ENCODE peak calls at places on chromosomes 7 and 10, in nine cellular contexts. One of them, this sample, is unnamed.

GRCh38 chr10:35011771-35012191 is 78.4 kb downstream of the CUL2 start:
- DNase-seq in PC-9: peak; percentile 9
- DNase-seq in brain microvascular endothelial cell: peak; percentile 28
- DNase-seq in HepG2: no peak
- DNase-seq in choroid plexus epithelial cell: peak; percentile 46
- DNase-seq in endodermal cell: no peak
- DNase-seq in OCI-LY7: no peak
- DNase-seq in dorsolateral prefrontal cortex: no peak
- DNase-seq in fibroblast of the aortic adventitia: peak; percentile 44
- DNase-seq in this sample: no peak

GRCh38 chr7:97982647-97983046 is 7.3 kb downstream of the OCM2 start:
- DNase-seq in OCI-LY7: no peak
- DNase-seq in endodermal cell: peak; percentile 55
- DNase-seq in choroid plexus epithelial cell: no peak
- DNase-seq in HepG2: no peak
- DNase-seq in PC-9: no peak
- DNase-seq in fibroblast of the aortic adventitia: no peak
- DNase-seq in brain microvascular endothelial cell: no peak
- DNase-seq in dorsolateral prefrontal cortex: no peak
- DNase-seq in this sample: no peak

GRCh38 chr10:117345143-117345542 is 30.1 kb downstream of the PDZD8 start:
- DNase-seq in brain microvascular endothelial cell: no peak
- DNase-seq in fibroblast of the aortic adventitia: no peak
- DNase-seq in HepG2: no peak
- DNase-seq in PC-9: no peak
- DNase-seq in dorsolateral prefrontal cortex: no peak
- DNase-seq in endodermal cell: peak; percentile 85
- DNase-seq in OCI-LY7: no peak
- DNase-seq in choroid plexus epithelial cell: peak; percentile 66
- DNase-seq in this sample: no peak

GRCh38 chr7:24755541-24756416 is 1.5 kb downstream of the GSDME start:
- DNase-seq in endodermal cell: no peak
- DNase-seq in HepG2: peak; percentile 80
- DNase-seq in fibroblast of the aortic adventitia: no peak
- DNase-seq in PC-9: no peak
- DNase-seq in brain microvascular endothelial cell: peak; percentile 26
- DNase-seq in OCI-LY7: no peak
- DNase-seq in dorsolateral prefrontal cortex: no peak
- DNase-seq in choroid plexus epithelial cell: peak; percentile 69
- DNase-seq in this sample: no peak

GRCh38 chr10:30705625-30706149 is 76.1 kb upstream of the LYZL2 start:
- DNase-seq in choroid plexus epithelial cell: no peak
- DNase-seq in HepG2: no peak
- DNase-seq in brain microvascular endothelial cell: no peak
- DNase-seq in OCI-LY7: peak; percentile 81
- DNase-seq in endodermal cell: no peak
- DNase-seq in dorsolateral prefrontal cortex: no peak
- DNase-seq in fibroblast of the aortic adventitia: no peak
- DNase-seq in PC-9: no peak
- DNase-seq in this sample: no peak

GRCh38 chr7:27546610-27547009 is 116.1 kb downstream of the HIBADH start:
- DNase-seq in choroid plexus epithelial cell: no peak
- DNase-seq in PC-9: no peak
- DNase-seq in OCI-LY7: no peak
- DNase-seq in fibroblast of the aortic adventitia: no peak
- DNase-seq in endodermal cell: no peak
- DNase-seq in brain microvascular endothelial cell: no peak
- DNase-seq in HepG2: no peak
- DNase-seq in dorsolateral prefrontal cortex: no peak
- DNase-seq in this sample: no peak

GRCh38 chr10:97685395-97685958 is 1.6 kb downstream of the AVPI1 start:
- DNase-seq in OCI-LY7: no peak
- DNase-seq in fibroblast of the aortic adventitia: peak; percentile 64
- DNase-seq in brain microvascular endothelial cell: peak; percentile 22
- DNase-seq in PC-9: peak; percentile 47
- DNase-seq in choroid plexus epithelial cell: peak; percentile 65
- DNase-seq in endodermal cell: peak; percentile 80
- DNase-seq in dorsolateral prefrontal cortex: no peak
- DNase-seq in HepG2: peak; percentile 87
- DNase-seq in this sample: no peak

GRCh38 chr7:7909376-7909775 is 59.2 kb upstream of the GLCCI1 start:
- DNase-seq in HepG2: no peak
- DNase-seq in OCI-LY7: no peak
- DNase-seq in PC-9: no peak
- DNase-seq in fibroblast of the aortic adventitia: peak; percentile 61
- DNase-seq in choroid plexus epithelial cell: peak; percentile 14
- DNase-seq in brain microvascular endothelial cell: no peak
- DNase-seq in endodermal cell: no peak
- DNase-seq in dorsolateral prefrontal cortex: no peak
- DNase-seq in this sample: no peak

GRCh38 chr7:123292227-123292626 is 92.5 kb upstream of the SLC13A1 start:
- DNase-seq in OCI-LY7: no peak
- DNase-seq in fibroblast of the aortic adventitia: no peak
- DNase-seq in dorsolateral prefrontal cortex: no peak
- DNase-seq in PC-9: no peak
- DNase-seq in choroid plexus epithelial cell: no peak
- DNase-seq in HepG2: no peak
- DNase-seq in endodermal cell: no peak
- DNase-seq in brain microvascular endothelial cell: no peak
- DNase-seq in this sample: no peak

GRCh38 chr7:123289200-123289599 is 89.4 kb upstream of the SLC13A1 start:
- DNase-seq in OCI-LY7: no peak
- DNase-seq in dorsolateral prefrontal cortex: no peak
- DNase-seq in PC-9: no peak
- DNase-seq in endodermal cell: no peak
- DNase-seq in fibroblast of the aortic adventitia: no peak
- DNase-seq in choroid plexus epithelial cell: no peak
- DNase-seq in brain microvascular endothelial cell: no peak
- DNase-seq in HepG2: no peak
- DNase-seq in this sample: no peak

GRCh38 chr7:123296965-123297364 is 97.2 kb upstream of the SLC13A1 start:
- DNase-seq in brain microvascular endothelial cell: no peak
- DNase-seq in fibroblast of the aortic adventitia: no peak
- DNase-seq in PC-9: no peak
- DNase-seq in endodermal cell: no peak
- DNase-seq in HepG2: no peak
- DNase-seq in OCI-LY7: no peak
- DNase-seq in choroid plexus epithelial cell: no peak
- DNase-seq in dorsolateral prefrontal cortex: no peak
- DNase-seq in this sample: no peak

DNA sequence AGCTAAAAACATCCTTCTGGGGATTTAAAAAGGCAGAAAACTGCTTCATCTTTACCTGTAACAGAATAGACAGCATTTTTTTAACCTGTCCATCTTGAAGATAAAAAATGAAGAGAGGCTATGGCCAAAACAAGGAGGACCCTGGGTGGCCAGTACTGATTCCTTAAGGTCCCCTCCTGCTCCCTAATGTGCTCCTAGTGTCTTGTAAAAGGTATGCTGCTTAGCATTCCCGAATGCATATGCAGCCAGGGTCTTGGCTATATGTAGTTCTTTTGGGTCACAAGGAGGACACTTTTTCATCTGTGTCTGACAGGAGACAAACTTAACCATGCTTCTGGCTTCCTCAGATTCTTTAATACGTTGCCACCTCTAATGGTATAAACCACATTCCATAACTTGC is 93.9 kb upstream of the SLC13A1 start:
- DNase-seq in choroid plexus epithelial cell: no peak
- DNase-seq in dorsolateral prefrontal cortex: no peak
- DNase-seq in PC-9: no peak
- DNase-seq in OCI-LY7: no peak
- DNase-seq in brain microvascular endothelial cell: no peak
- DNase-seq in endodermal cell: no peak
- DNase-seq in HepG2: no peak
- DNase-seq in fibroblast of the aortic adventitia: no peak
- DNase-seq in this sample: no peak
- TF ChIP-seq CTCF in choroid plexus epithelial cell: no peak
- TF ChIP-seq CTCF in dorsolateral prefrontal cortex: no peak
- TF ChIP-seq CTCF in PC-9: no peak
- TF ChIP-seq CTCF in OCI-LY7: no peak
- TF ChIP-seq CTCF in brain microvascular endothelial cell: no peak
- TF ChIP-seq CTCF in endodermal cell: no peak
- TF ChIP-seq CTCF in HepG2: no peak
- TF ChIP-seq CTCF in fibroblast of the aortic adventitia: no peak
- TF ChIP-seq CTCF in this sample: no peak

GRCh38 chr10:43420369-43421200 is 11.6 kb upstream of the HNRNPF start:
- DNase-seq in choroid plexus epithelial cell: peak; percentile 95
- DNase-seq in fibroblast of the aortic adventitia: peak; percentile 90
- DNase-seq in PC-9: peak; percentile 91
- DNase-seq in HepG2: peak; percentile 96
- DNase-seq in OCI-LY7: peak; percentile 86
- DNase-seq in endodermal cell: peak; percentile 89
- DNase-seq in brain microvascular endothelial cell: peak; percentile 63
- DNase-seq in dorsolateral prefrontal cortex: peak; percentile 93
- DNase-seq in this sample: no peak

GRCh38 chr10:43417950-43418768 is 9.2 kb upstream of the HNRNPF start:
- DNase-seq in fibroblast of the aortic adventitia: no peak
- DNase-seq in HepG2: peak; percentile 92
- DNase-seq in OCI-LY7: peak; percentile 87
- DNase-seq in choroid plexus epithelial cell: no peak
- DNase-seq in endodermal cell: no peak
- DNase-seq in dorsolateral prefrontal cortex: no peak
- DNase-seq in PC-9: no peak
- DNase-seq in brain microvascular endothelial cell: no peak
- DNase-seq in this sample: no peak

GRCh38 chr10:43421519-43421918 is 12.5 kb upstream of the HNRNPF start:
- DNase-seq in fibroblast of the aortic adventitia: no peak
- DNase-seq in endodermal cell: no peak
- DNase-seq in brain microvascular endothelial cell: no peak
- DNase-seq in choroid plexus epithelial cell: no peak
- DNase-seq in OCI-LY7: no peak
- DNase-seq in HepG2: no peak
- DNase-seq in dorsolateral prefrontal cortex: no peak
- DNase-seq in PC-9: no peak
- DNase-seq in this sample: no peak

GRCh38 chr10:43421201-43421507 is 12.2 kb upstream of the HNRNPF start:
- DNase-seq in HepG2: no peak
- DNase-seq in choroid plexus epithelial cell: no peak
- DNase-seq in endodermal cell: no peak
- DNase-seq in OCI-LY7: no peak
- DNase-seq in dorsolateral prefrontal cortex: no peak
- DNase-seq in PC-9: no peak
- DNase-seq in fibroblast of the aortic adventitia: no peak
- DNase-seq in brain microvascular endothelial cell: no peak
- DNase-seq in this sample: no peak

DNA sequence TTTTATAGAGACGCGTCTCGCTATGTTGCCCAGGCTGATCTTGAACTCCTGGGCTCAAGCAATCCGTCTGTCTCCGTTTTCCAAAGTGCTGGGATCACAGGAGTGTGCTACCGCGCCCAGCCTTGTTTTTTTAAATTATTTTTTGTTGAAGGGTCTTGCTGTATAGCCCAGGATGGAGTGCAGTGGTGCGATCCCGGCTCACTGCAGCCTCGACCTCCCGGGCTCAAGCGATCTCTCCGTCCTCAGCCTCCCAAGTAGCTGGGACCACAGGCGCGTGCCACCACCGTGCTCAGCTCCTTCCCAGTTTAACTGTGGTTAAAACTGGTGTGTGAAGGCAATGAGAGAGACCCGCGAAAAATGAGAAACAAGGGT is 11.0 kb upstream of the HNRNPF start:
- DNase-seq in fibroblast of the aortic adventitia: no peak
- DNase-seq in dorsolateral prefrontal cortex: no peak
- DNase-seq in PC-9: no peak
- DNase-seq in choroid plexus epithelial cell: no peak
- DNase-seq in brain microvascular endothelial cell: no peak
- DNase-seq in OCI-LY7: no peak
- DNase-seq in HepG2: no peak
- DNase-seq in endodermal cell: no peak
- DNase-seq in this sample: no peak
- H3K4me3 ChIP-seq in fibroblast of the aortic adventitia: peak overlapping the region; percentile 64
- H3K4me3 ChIP-seq in dorsolateral prefrontal cortex: peak overlapping the region; percentile 66
- H3K4me3 ChIP-seq in PC-9: peak overlapping the region; percentile 80
- H3K4me3 ChIP-seq in choroid plexus epithelial cell: peak overlapping the region; percentile 61
- H3K4me3 ChIP-seq in brain microvascular endothelial cell: peak overlapping the region; percentile 61
- H3K4me3 ChIP-seq in OCI-LY7: peak overlapping the region; percentile 65
- H3K4me3 ChIP-seq in HepG2: peak overlapping the region; percentile 27
- H3K4me3 ChIP-seq in endodermal cell: peak overlapping the region; percentile 73
- H3K4me3 ChIP-seq in this sample: peak overlapping the region; percentile 31

GRCh38 chr7:158816995-158817394 is 12.3 kb downstream of the ESYT2 start:
- DNase-seq in brain microvascular endothelial cell: no peak
- DNase-seq in dorsolateral prefrontal cortex: no peak
- DNase-seq in choroid plexus epithelial cell: no peak
- DNase-seq in HepG2: no peak
- DNase-seq in fibroblast of the aortic adventitia: no peak
- DNase-seq in PC-9: peak; percentile 79
- DNase-seq in OCI-LY7: no peak
- DNase-seq in endodermal cell: peak; percentile 43
- DNase-seq in this sample: no peak
- TF ChIP-seq CTCF in brain microvascular endothelial cell: no peak
- TF ChIP-seq CTCF in dorsolateral prefrontal cortex: no peak
- TF ChIP-seq CTCF in choroid plexus epithelial cell: no peak
- TF ChIP-seq CTCF in HepG2: no peak
- TF ChIP-seq CTCF in fibroblast of the aortic adventitia: no peak
- TF ChIP-seq CTCF in PC-9: peak; percentile 33
- TF ChIP-seq CTCF in OCI-LY7: no peak
- TF ChIP-seq CTCF in endodermal cell: no peak
- TF ChIP-seq CTCF in this sample: no peak

GRCh38 chr7:95327356-95327755 is 3.0 kb upstream of the PON1 start:
- DNase-seq in endodermal cell: no peak
- DNase-seq in dorsolateral prefrontal cortex: no peak
- DNase-seq in OCI-LY7: no peak
- DNase-seq in HepG2: no peak
- DNase-seq in fibroblast of the aortic adventitia: peak; percentile 4
- DNase-seq in brain microvascular endothelial cell: no peak
- DNase-seq in PC-9: no peak
- DNase-seq in choroid plexus epithelial cell: no peak
- DNase-seq in this sample: peak; percentile 84

GRCh38 chr7:95335093-95335492 is 10.8 kb upstream of the PON1 start:
- DNase-seq in brain microvascular endothelial cell: peak; percentile 76
- DNase-seq in HepG2: no peak
- DNase-seq in choroid plexus epithelial cell: peak; percentile 87
- DNase-seq in dorsolateral prefrontal cortex: no peak
- DNase-seq in fibroblast of the aortic adventitia: peak; percentile 16
- DNase-seq in endodermal cell: no peak
- DNase-seq in PC-9: no peak
- DNase-seq in OCI-LY7: no peak
- DNase-seq in this sample: peak; percentile 17

GRCh38 chr7:95334434-95334833 is 10.1 kb upstream of the PON1 start:
- DNase-seq in dorsolateral prefrontal cortex: no peak
- DNase-seq in choroid plexus epithelial cell: peak; percentile 13
- DNase-seq in PC-9: no peak
- DNase-seq in fibroblast of the aortic adventitia: no peak
- DNase-seq in brain microvascular endothelial cell: no peak
- DNase-seq in HepG2: no peak
- DNase-seq in OCI-LY7: no peak
- DNase-seq in endodermal cell: no peak
- DNase-seq in this sample: no peak

GRCh38 chr7:95330194-95331003 is 6.1 kb upstream of the PON1 start:
- DNase-seq in HepG2: no peak
- DNase-seq in fibroblast of the aortic adventitia: peak; percentile 9
- DNase-seq in OCI-LY7: no peak
- DNase-seq in dorsolateral prefrontal cortex: no peak
- DNase-seq in endodermal cell: no peak
- DNase-seq in brain microvascular endothelial cell: peak; percentile 11
- DNase-seq in choroid plexus epithelial cell: peak; percentile 64
- DNase-seq in PC-9: no peak
- DNase-seq in this sample: peak; percentile 35

DNA sequence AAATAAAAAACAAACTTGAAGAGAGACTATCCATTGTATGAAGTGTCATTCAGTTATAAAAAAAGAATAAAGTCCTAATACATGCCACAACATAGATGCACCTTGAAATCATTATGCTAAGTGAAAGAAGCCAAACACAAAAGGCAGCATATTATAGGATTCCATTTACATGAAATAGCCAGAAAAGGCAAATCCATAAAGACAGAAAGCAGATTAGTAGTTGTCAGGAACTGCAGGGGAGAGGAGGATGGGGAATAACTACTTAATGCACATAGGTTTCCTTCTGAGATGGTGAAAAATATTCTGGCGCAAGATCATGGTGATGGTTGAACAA is 6.6 kb upstream of the PON1 start:
- DNase-seq in PC-9: no peak
- DNase-seq in fibroblast of the aortic adventitia: no peak
- DNase-seq in OCI-LY7: no peak
- DNase-seq in endodermal cell: no peak
- DNase-seq in HepG2: no peak
- DNase-seq in brain microvascular endothelial cell: no peak
- DNase-seq in dorsolateral prefrontal cortex: no peak
- DNase-seq in choroid plexus epithelial cell: no peak
- DNase-seq in this sample: no peak
- H3K4me3 ChIP-seq in PC-9: no peak overlapping the region
- H3K4me3 ChIP-seq in fibroblast of the aortic adventitia: peak overlapping the region; percentile 51
- H3K4me3 ChIP-seq in OCI-LY7: no peak overlapping the region
- H3K4me3 ChIP-seq in endodermal cell: no peak overlapping the region
- H3K4me3 ChIP-seq in HepG2: peak overlapping the region; percentile 58
- H3K4me3 ChIP-seq in brain microvascular endothelial cell: no peak overlapping the region
- H3K4me3 ChIP-seq in dorsolateral prefrontal cortex: peak overlapping the region; percentile 29
- H3K4me3 ChIP-seq in choroid plexus epithelial cell: no peak overlapping the region
- H3K4me3 ChIP-seq in this sample: no peak overlapping the region